ENCODE peak calls at places on chromosomes 6 and 20, in eight cellular contexts. D, L, A, K, O, T, R and U are unnamed samples.

GRCh38 chr6:89369009-89369408 is 16.5 kb upstream of the UBE2J1 start:
- DNase-seq in A (no peak), L (peak; percentile 76), T (no peak), R (no peak), O (peak; percentile 65), D (no peak), K (peak; percentile 64), U (peak; percentile 80)

GRCh38 chr6:148926478-148926877 is 179.6 kb downstream of the UST start:
- DNase-seq in L (no peak), A (no peak), T (no peak), K (no peak), R (no peak), O (no peak), D (no peak), U (no peak)

GRCh38 chr20:61723538-61724257 is 342.0 kb downstream of the TAF4 start:
- DNase-seq in T (no peak), K (no peak), L (no peak), A (no peak), D (no peak), O (no peak), R (no peak), U (no peak)

GRCh38 chr6:142884214-142885035 is 60.6 kb downstream of the HIVEP2 start:
- DNase-seq in T (no peak), K (no peak), D (no peak), R (no peak), L (no peak), A (no peak), O (no peak), U (no peak)

GRCh38 chr20:47680804-47681529 is 104.3 kb downstream of the SULF2 start:
- DNase-seq in R (no peak), T (no peak), O (no peak), A (no peak), K (no peak), L (no peak), D (no peak), U (no peak)

GRCh38 chr6:85864453-85865401 is 222.0 kb upstream of the SYNCRIP start:
- DNase-seq in A (no peak), K (peak; percentile 14), R (no peak), L (peak; percentile 58), D (no peak), T (no peak), O (no peak), U (no peak)

GRCh38 chr20:19849341-19850189 is 91.5 kb downstream of the RIN2 start:
- DNase-seq in L (no peak), T (no peak), O (no peak), K (no peak), D (no peak), R (no peak), A (no peak), U (no peak)

GRCh38 chr20:34713194-34713943 is 9.2 kb downstream of the TP53INP2 start:
- DNase-seq in K (no peak), D (peak; percentile 71), A (peak; percentile 64), L (no peak), T (no peak), O (no peak), R (peak; percentile 96), U (no peak)

GRCh38 chr20:51280047-51280446 is 257.1 kb upstream of the KCNG1 start:
- DNase-seq in R (peak; percentile 5), O (no peak), T (no peak), L (no peak), A (no peak), D (no peak), K (no peak), U (no peak)

GRCh38 chr20:37319120-37319717 is 26.7 kb upstream of the SRC start:
- DNase-seq in L (no peak), O (no peak), D (peak; percentile 45), R (no peak), K (no peak), A (no peak), T (no peak), U (no peak)

GRCh38 chr6:156866181-156866862 is 89.1 kb downstream of the ARID1B start:
- DNase-seq in K (peak; percentile 33), D (no peak), R (no peak), T (no peak), O (peak; percentile 33), L (no peak), A (peak; percentile 6), U (peak; percentile 58)

GRCh38 chr6:8375916-8376315 is 59.4 kb downstream of the SLC35B3 start:
- DNase-seq in D (no peak), R (no peak), T (no peak), A (no peak), L (no peak), K (no peak), O (peak; percentile 19), U (no peak)

GRCh38 chr6:137160763-137161162 is 12.7 kb downstream of the IL22RA2 start:
- DNase-seq in K (no peak), D (no peak), T (no peak), O (no peak), R (no peak), A (no peak), L (no peak), U (no peak)

GRCh38 chr6:137159912-137160311 is 13.5 kb downstream of the IL22RA2 start:
- DNase-seq in D (no peak), K (no peak), A (no peak), T (no peak), L (no peak), O (no peak), R (no peak), U (no peak)

GRCh38 chr6:137157601-137158000 is 15.8 kb downstream of the IL22RA2 start:
- DNase-seq in L (no peak), O (no peak), T (no peak), D (peak; percentile 5), K (no peak), R (peak; percentile 63), A (no peak), U (no peak)

GRCh38 chr6:137156650-137157049 is 16.8 kb downstream of the IL22RA2 start:
- DNase-seq in T (no peak), D (no peak), K (no peak), R (no peak), A (no peak), O (no peak), L (no peak), U (no peak)

GRCh38 chr6:137155830-137156229 is 17.6 kb downstream of the IL22RA2 start:
- DNase-seq in T (no peak), A (no peak), O (no peak), D (no peak), L (no peak), R (peak; percentile 31), K (no peak), U (no peak)
- TF ChIP-seq EP300 in T (no peak), A (no peak), O (no peak), D (no peak), L (no peak), R (no peak), K (no peak), U (no peak)

GRCh38 chr20:1667510-1668085 is 10.0 kb upstream of the SIRPG start:
- DNase-seq in R (no peak), A (no peak), O (no peak), D (no peak), K (no peak), L (no peak), T (no peak), U (no peak)

GRCh38 chr20:1665345-1665744 is 7.8 kb upstream of the SIRPG start:
- DNase-seq in T (no peak), A (no peak), R (no peak), O (no peak), D (no peak), K (no peak), L (no peak), U (no peak)

GRCh38 chr20:1666802-1667201 is 9.2 kb upstream of the SIRPG start:
- DNase-seq in L (no peak), D (no peak), A (no peak), R (no peak), O (no peak), K (no peak), T (no peak), U (no peak)

GRCh38 chr20:1663917-1664316 is 6.3 kb upstream of the SIRPG start:
- DNase-seq in R (no peak), A (no peak), T (no peak), O (no peak), K (no peak), L (no peak), D (no peak), U (no peak)

DNA sequence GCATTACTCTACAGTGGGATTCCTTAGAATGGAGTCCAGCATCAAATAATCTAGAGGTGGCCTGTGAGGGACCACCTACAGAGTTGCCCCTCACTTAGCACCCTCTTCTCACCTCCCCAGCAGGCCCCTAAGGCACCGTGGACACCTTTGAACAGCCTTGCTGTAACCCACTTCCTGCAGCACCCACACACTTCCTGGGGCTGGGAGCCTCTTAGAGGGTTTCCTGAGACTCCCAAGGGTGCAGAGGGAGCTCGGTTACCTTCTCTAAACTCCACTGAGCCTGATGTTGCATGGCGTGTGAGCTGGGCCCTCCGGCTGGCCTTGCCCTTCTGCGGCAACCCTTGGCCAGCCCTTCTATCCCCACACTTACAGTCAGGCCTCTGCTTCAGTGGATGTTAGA is 7.3 kb upstream of the SIRPG start:
- DNase-seq in K (no peak), D (no peak), O (peak; percentile 37), A (no peak), R (no peak), L (peak; percentile 28), T (no peak), U (no peak)
- H3K4me3 ChIP-seq in K (no peak overlapping the region), D (no peak overlapping the region), O (no peak overlapping the region), A (no peak overlapping the region), R (no peak overlapping the region), L (no peak overlapping the region), T (no peak overlapping the region), U (no peak overlapping the region)

DNA sequence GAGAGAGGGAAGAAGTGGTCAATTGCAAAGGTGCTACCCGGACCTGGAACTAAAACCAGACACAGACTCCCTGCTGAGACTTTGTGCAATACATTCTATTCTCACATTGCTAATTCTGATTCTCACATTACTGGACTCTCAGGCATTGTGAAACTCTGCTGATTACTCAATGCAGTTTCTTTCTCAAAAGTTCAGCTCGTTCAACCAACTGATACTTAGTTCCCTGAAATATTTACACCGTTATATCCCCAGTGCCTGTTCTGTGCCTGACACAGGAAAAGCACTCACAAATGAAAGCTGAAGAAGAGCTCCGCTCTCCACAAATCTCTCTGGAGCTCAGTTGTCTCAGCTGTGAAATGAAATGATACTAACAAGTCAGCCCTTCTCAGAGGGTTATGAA is 503 bp upstream of the SLPI start:
- DNase-seq in K (no peak), D (no peak), A (peak; percentile 12), O (no peak), R (no peak), L (no peak), T (no peak), U (no peak)
- TF ChIP-seq EP300 in K (no peak), D (no peak), A (no peak), O (no peak), R (no peak), L (no peak), T (no peak), U (no peak)

DNA sequence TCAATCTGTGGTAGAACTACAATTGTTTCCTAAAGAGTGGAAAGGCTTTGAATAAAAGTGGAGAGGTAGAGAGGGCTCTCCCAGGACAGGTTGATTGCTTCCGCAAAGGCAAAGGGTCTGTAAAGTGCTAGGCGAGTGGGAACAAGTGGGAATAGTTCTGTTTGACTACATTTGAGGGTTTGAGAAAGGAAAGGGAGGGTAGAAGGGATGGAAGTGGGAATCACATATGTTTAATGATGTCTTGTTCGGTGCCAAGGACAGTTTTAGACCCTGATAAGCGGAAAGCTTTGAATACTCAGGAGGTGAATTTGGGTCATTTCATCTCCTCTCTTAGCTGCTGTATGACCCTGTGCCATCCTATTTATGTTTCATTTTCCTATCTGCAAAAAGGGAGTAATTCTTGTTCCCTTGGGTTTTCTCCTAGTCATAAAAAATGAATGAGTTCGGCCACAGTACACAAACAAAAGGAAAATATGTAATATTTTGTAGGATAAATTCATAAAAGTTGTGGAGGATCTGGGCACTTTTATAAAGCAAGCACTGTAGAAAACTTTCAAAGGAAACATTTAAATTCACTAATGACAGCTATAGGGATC is 1.7 kb upstream of the PIM1 start:
- DNase-seq in A (no peak), D (no peak), R (no peak), K (no peak), L (no peak), T (no peak), O (no peak), U (no peak)
- H3K4me3 ChIP-seq in A (no peak overlapping the region), D (no peak overlapping the region), R (peak overlapping the region; percentile 60), K (no peak overlapping the region), L (no peak overlapping the region), T (peak overlapping the region; percentile 76), O (no peak overlapping the region), U (no peak overlapping the region)